ENCODE peak calls at places on chromosomes 6 and 20, in six cellular contexts. L, H, P, X, T and D are unnamed samples.

GRCh38 chr20:13525225-13525940 is 113.3 kb downstream of the TASP1 start:
- DNase-seq in L (peak; percentile 41), H (no peak), P (no peak), X (no peak), T (peak; percentile 91), D (peak; percentile 82)

GRCh38 chr6:82270791-82271392 is 23.3 kb upstream of the IBTK start:
- DNase-seq in L (peak; percentile 39), H (no peak), P (peak; percentile 21), X (no peak), T (peak; percentile 48), D (peak; percentile 34)

GRCh38 chr6:101932704-101933103 is 539.2 kb downstream of the GRIK2 start:
- DNase-seq in L (no peak), H (no peak), P (no peak), X (no peak), T (no peak), D (no peak)

GRCh38 chr6:100283288-100283687 is 181.4 kb downstream of the SIM1 start:
- DNase-seq in L (peak; percentile 33), H (no peak), P (no peak), X (no peak), T (peak; percentile 74), D (peak; percentile 32)

GRCh38 chr6:32369678-32370077 is 2.0 kb downstream of the TSBP1 start:
- DNase-seq in L (peak; percentile 78), H (no peak), P (no peak), X (no peak), T (peak; percentile 44), D (peak; percentile 92)

GRCh38 chr6:39189915-39190544 is 39.2 kb downstream of the KCNK5 start:
- DNase-seq in L (no peak), H (peak; percentile 64), P (no peak), X (no peak), T (peak; percentile 64), D (peak; percentile 7)

GRCh38 chr6:11648436-11648775 is 110.9 kb downstream of the TMEM170B start:
- DNase-seq in L (no peak), H (no peak), P (no peak), X (no peak), T (no peak), D (no peak)

GRCh38 chr6:62746968-62747367 is 460.9 kb upstream of the KHDRBS2 start:
- DNase-seq in L (no peak), H (no peak), P (no peak), X (no peak), T (no peak), D (no peak)

GRCh38 chr6:165668951-165669350 is 5.9 kb upstream of the PDE10A start:
- DNase-seq in L (peak; percentile 73), H (no peak), P (no peak), X (peak; percentile 30), T (no peak), D (no peak)

GRCh38 chr20:48525400-48525799 is 302.4 kb downstream of the PREX1 start:
- DNase-seq in L (no peak), H (no peak), P (no peak), X (no peak), T (no peak), D (no peak)

GRCh38 chr20:17725094-17725835 is 25.5 kb downstream of the BANF2 start:
- DNase-seq in L (no peak), H (no peak), P (peak; percentile 6), X (peak; percentile 86), T (no peak), D (no peak)

GRCh38 chr20:1130849-1131248 is 12.4 kb downstream of the PSMF1 start:
- DNase-seq in L (no peak), H (peak; percentile 22), P (no peak), X (no peak), T (no peak), D (no peak)

GRCh38 chr6:154471609-154472362 is 38.7 kb downstream of the CNKSR3 start:
- DNase-seq in L (no peak), H (no peak), P (no peak), X (no peak), T (no peak), D (no peak)

GRCh38 chr6:117531346-117531745 is 48.9 kb downstream of the DCBLD1 start:
- DNase-seq in L (no peak), H (no peak), P (no peak), X (no peak), T (no peak), D (no peak)

GRCh38 chr6:139588734-139589418 is 214.4 kb upstream of the CITED2 start:
- DNase-seq in L (no peak), H (no peak), P (no peak), X (no peak), T (no peak), D (no peak)

GRCh38 chr20:43507150-43508080 is at the start of gene L3MBTL1:
- DNase-seq in L (peak; percentile 54), H (peak; percentile 61), P (peak; percentile 63), X (no peak), T (peak; percentile 91), D (peak; percentile 27)

GRCh38 chr6:13400772-13401171 is 72.4 kb upstream of the TBC1D7 start:
- DNase-seq in L (peak; percentile 35), H (no peak), P (no peak), X (no peak), T (no peak), D (peak; percentile 41)

GRCh38 chr20:50110141-50111047 is 2.6 kb downstream of the UBE2V1 start:
- DNase-seq in L (peak; percentile 83), H (peak; percentile 46), P (no peak), X (no peak), T (no peak), D (peak; percentile 63)

GRCh38 chr6:99458319-99458718 is 33.2 kb upstream of the PNISR start:
- DNase-seq in L (peak; percentile 39), H (no peak), P (no peak), X (no peak), T (peak; percentile 11), D (peak; percentile 43)

GRCh38 chr6:113953346-113953745 is 17.6 kb downstream of the HDAC2 start:
- DNase-seq in L (no peak), H (no peak), P (no peak), X (no peak), T (peak; percentile 11), D (no peak)

GRCh38 chr6:104019075-104019474 is 840.6 kb downstream of the HACE1 start:
- DNase-seq in L (no peak), H (no peak), P (no peak), X (no peak), T (no peak), D (no peak)

GRCh38 chr20:54920491-54920890 is 445.1 kb downstream of the DOK5 start:
- DNase-seq in L (no peak), H (no peak), P (no peak), X (no peak), T (no peak), D (no peak)

GRCh38 chr6:132207991-132208390 is 193.3 kb downstream of the MOXD1 start:
- DNase-seq in L (peak; percentile 53), H (no peak), P (no peak), X (no peak), T (no peak), D (no peak)

GRCh38 chr6:154738561-154738961 is 5.3 kb downstream of the SCAF8 start:
- DNase-seq in L (peak; percentile 69), H (no peak), P (no peak), X (no peak), T (no peak), D (peak; percentile 3)